ENCODE peak calls at places on chromosomes 7 and 10, in four cellular contexts. O is PC-3; S is gastrocnemius medialis; A is CD8-positive, alpha-beta memory T cell. T is an unnamed sample.

GRCh38 chr7:42611961-42612360 is 299.9 kb downstream of the C7orf25 start:
- DNase-seq in O (no peak), S (no peak), A (no peak), T (no peak)

GRCh38 chr7:134533288-134533771 is 6.0 kb downstream of the AKR1B10 start:
- DNase-seq in O (peak; percentile 92), S (peak; percentile 81), A (no peak), T (no peak)

GRCh38 chr7:38881947-38882684 is 26.9 kb downstream of the VPS41 start:
- DNase-seq in O (no peak), S (no peak), A (no peak), T (no peak)

GRCh38 chr10:103111031-103111917 is 81.8 kb downstream of the NT5C2 start:
- DNase-seq in O (no peak), S (no peak), A (no peak), T (no peak)

GRCh38 chr10:127006453-127006852 is 101.2 kb downstream of the DOCK1 start:
- DNase-seq in O (no peak), S (no peak), A (no peak), T (no peak)

GRCh38 chr10:11411926-11412545 is 199.4 kb downstream of the USP6NL start:
- DNase-seq in O (no peak), S (no peak), A (no peak), T (no peak)

GRCh38 chr10:89249066-89249465 is 2.5 kb downstream of the LIPA start:
- DNase-seq in O (no peak), S (no peak), A (no peak), T (no peak)

GRCh38 chr10:35027567-35027966 is 62.6 kb downstream of the CUL2 start:
- DNase-seq in O (peak; percentile 88), S (no peak), A (no peak), T (no peak)

GRCh38 chr7:32259917-32260596 is 189.8 kb upstream of the PDE1C start:
- DNase-seq in O (no peak), S (no peak), A (no peak), T (no peak)

GRCh38 chr7:143811-144453 is 48.4 kb upstream of the FAM20C start:
- DNase-seq in O (no peak), S (no peak), A (no peak), T (no peak)

GRCh38 chr7:152173372-152174070 is 148.0 kb downstream of the GALNT11 start:
- DNase-seq in O (peak; percentile 16), S (no peak), A (no peak), T (no peak)

GRCh38 chr10:10730644-10731043 is 287.0 kb upstream of the CELF2 start:
- DNase-seq in O (no peak), S (no peak), A (no peak), T (no peak)

GRCh38 chr7:38796636-38797501 is 112.1 kb downstream of the VPS41 start:
- DNase-seq in O (peak; percentile 77), S (no peak), A (peak; percentile 10), T (no peak)

GRCh38 chr7:32872421-32872820 is 19.1 kb downstream of the KBTBD2 start:
- DNase-seq in O (no peak), S (no peak), A (no peak), T (no peak)

GRCh38 chr10:110706690-110707098 is 62.6 kb downstream of the RBM20 start:
- DNase-seq in O (peak; percentile 52), S (no peak), A (no peak), T (no peak)

GRCh38 chr10:99374526-99374925 is 45.4 kb downstream of the CNNM1 start:
- DNase-seq in O (peak; percentile 39), S (no peak), A (no peak), T (no peak)

GRCh38 chr10:95388539-95388938 is 97.7 kb upstream of the PDLIM1 start:
- DNase-seq in O (peak; percentile 73), S (no peak), A (no peak), T (no peak)

GRCh38 chr10:46543379-46544014 is 13.0 kb downstream of the GPRIN2 start:
- DNase-seq in O (no peak), S (peak; percentile 1), A (no peak), T (peak; percentile 1)

GRCh38 chr7:48424731-48425130 is 253.5 kb downstream of the ABCA13 start:
- DNase-seq in O (peak; percentile 75), S (no peak), A (no peak), T (no peak)

GRCh38 chr10:110834622-110835219 is 37.0 kb upstream of the PDCD4 start:
- DNase-seq in O (no peak), S (no peak), A (no peak), T (no peak)

GRCh38 chr7:30918676-30919075 is 7.0 kb downstream of the AQP1 start:
- DNase-seq in O (no peak), S (no peak), A (no peak), T (no peak)

GRCh38 chr7:138982204-138982623 is 1.0 kb upstream of the KIAA1549 start:
- DNase-seq in O (no peak), S (no peak), A (no peak), T (no peak)

GRCh38 chr7:136183981-136184380 is 206.8 kb upstream of the MTPN start:
- DNase-seq in O (peak; percentile 3), S (no peak), A (no peak), T (no peak)

GRCh38 chr7:148914208-148914777 is 30.2 kb upstream of the EZH2 start:
- DNase-seq in O (peak; percentile 88), S (no peak), A (no peak), T (no peak)

GRCh38 chr10:77496941-77497420 is 140.6 kb downstream of the KCNMA1 start:
- DNase-seq in O (no peak), S (no peak), A (no peak), T (no peak)

GRCh38 chr7:128909605-128910568 is 622 bp downstream of the KCP start:
- DNase-seq in O (no peak), S (no peak), A (no peak), T (no peak)

GRCh38 chr10:46092523-46093195 is 46.6 kb upstream of the MSMB start:
- DNase-seq in O (no peak), S (no peak), A (peak; percentile 24), T (no peak)

GRCh38 chr7:50529093-50529862 is 35.9 kb downstream of the DDC start:
- DNase-seq in O (no peak), S (no peak), A (no peak), T (no peak)

GRCh38 chr7:142871260-142872105 is 14.1 kb downstream of the TRPV6 start:
- DNase-seq in O (no peak), S (no peak), A (no peak), T (no peak)

GRCh38 chr7:45973725-45974532 is 52.9 kb upstream of the IGFBP3 start:
- DNase-seq in O (peak; percentile 49), S (no peak), A (no peak), T (no peak)

GRCh38 chr10:69800109-69800508 is 1.6 kb upstream of the COL13A1 start:
- DNase-seq in O (peak; percentile 93), S (no peak), A (no peak), T (no peak)

GRCh38 chr10:128060341-128060851 is 65.8 kb downstream of the MKI67 start:
- DNase-seq in O (no peak), S (no peak), A (no peak), T (no peak)
- H3K4me1 ChIP-seq in O (no peaks in the 10 kb centered on the region), S (peaks cover 6% of the 10 kb centered on the region), A (peaks cover 52% of the 10 kb centered on the region), T (peaks cover 95% of the 10 kb centered on the region)

GRCh38 chr7:12715372-12716133 is 28.1 kb downstream of the ARL4A start:
- DNase-seq in O (peak; percentile 97), S (peak; percentile 72), A (no peak), T (peak; percentile 28)
- H3K4me1 ChIP-seq in O (peaks cover 74% of the 10 kb centered on the region), S (peaks cover 82% of the 10 kb centered on the region), A (peaks cover 4% of the 10 kb centered on the region), T (peaks cover 43% of the 10 kb centered on the region)

GRCh38 chr10:128898133-128898915 is 568.7 kb upstream of the MGMT start:
- DNase-seq in O (no peak), S (no peak), A (no peak), T (no peak)
- H3K4me1 ChIP-seq in O (no peaks in the 10 kb centered on the region), S (peaks cover 5% of the 10 kb centered on the region), A (no peaks in the 10 kb centered on the region), T (no peaks in the 10 kb centered on the region)

DNA sequence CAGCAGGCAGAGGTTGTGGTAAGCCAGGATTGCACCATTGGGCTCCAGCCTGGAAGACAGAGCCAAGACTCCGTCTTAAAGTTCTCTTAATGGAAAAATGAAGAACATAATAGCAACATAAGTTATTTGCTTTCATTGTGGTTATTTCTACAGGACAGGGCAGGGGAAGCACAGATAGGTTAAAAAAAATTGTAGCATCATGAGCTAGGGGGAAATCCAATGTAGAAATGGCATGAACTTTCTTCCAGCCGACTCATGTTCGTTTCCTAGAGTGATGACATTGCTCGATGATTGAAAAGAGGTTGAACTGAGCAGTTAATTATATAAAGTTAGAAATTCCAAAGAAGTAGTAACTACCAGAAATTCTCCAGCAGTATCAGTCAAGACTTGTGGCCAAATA is 65.0 kb downstream of the DAGLB start:
- DNase-seq in O (no peak), S (no peak), A (no peak), T (no peak)
- H3K4me1 ChIP-seq in O (peaks cover 30% of the 10 kb centered on the region), S (peaks cover 87% of the 10 kb centered on the region), A (peaks cover 46% of the 10 kb centered on the region), T (peaks cover 90% of the 10 kb centered on the region)

T was measured in thoracic aorta.